ENCODE peak calls at places on chromosomes 13 and 19, in four cellular contexts. X is H1, M is IMR-90, J is H9. U is an unnamed sample. For H3K4me1, the result is how much of the 10 kb centered on the place peaks cover.

GRCh38 chr19:55344444-55344843 is 4.8 kb downstream of the KMT5C start:
- DNase-seq in M (no peak), J (no peak), X (no peak), U (no peak)

GRCh38 chr19:58229255-58229639 is 533 bp downstream of the ZNF544 start:
- DNase-seq in J (peak), X (no peak), M (peak), U (peak)

GRCh38 chr19:39405261-39405912 is 1.3 kb upstream of the ZFP36 start:
- DNase-seq in M (no peak), J (no peak), X (no peak), U (no peak)

GRCh38 chr13:50990540-50991506 is 81.2 kb downstream of the RNASEH2B start:
- DNase-seq in J (peak), M (peak), X (no peak), U (peak)

GRCh38 chr19:38617283-38617763 is 430 bp downstream of the MAP4K1 start:
- DNase-seq in X (no peak), J (no peak), M (no peak), U (no peak)

GRCh38 chr13:29543230-29544215 is 52.0 kb downstream of the SLC7A1 start:
- DNase-seq in M (peak), X (peak), J (peak), U (peak)

GRCh38 chr13:112240076-112240475 is 136.1 kb upstream of the SPACA7 start:
- DNase-seq in M (no peak), J (no peak), X (no peak), U (no peak)

GRCh38 chr13:106517151-106517847 is 18.2 kb downstream of the EFNB2 start:
- DNase-seq in X (no peak), J (no peak), M (no peak), U (no peak)

GRCh38 chr13:79936368-79937136 is 404.4 kb downstream of the SPRY2 start:
- DNase-seq in M (peak), X (no peak), J (no peak), U (peak)

GRCh38 chr19:31448221-31448657 is 99.0 kb upstream of the TSHZ3 start:
- DNase-seq in M (peak), X (no peak), J (no peak), U (peak)

GRCh38 chr19:43767818-43768217 is 13.0 kb downstream of the KCNN4 start:
- DNase-seq in M (no peak), X (no peak), J (no peak), U (no peak)

GRCh38 chr19:50897191-50897607 is 14.0 kb downstream of the KLK4 start:
- DNase-seq in J (no peak), M (no peak), X (no peak), U (no peak)

GRCh38 chr19:18073197-18073596 is 13.5 kb downstream of the IL12RB1 start:
- DNase-seq in M (no peak), J (no peak), X (no peak), U (no peak)

GRCh38 chr13:33904431-33904830 is 86.5 kb downstream of the RFC3 start:
- DNase-seq in M (no peak), X (no peak), J (no peak), U (no peak)

GRCh38 chr13:98143601-98144500 is 957 bp downstream of the FARP1 start:
- DNase-seq in J (no peak), X (no peak), M (peak), U (peak)

GRCh38 chr13:23656637-23657036 is 86.4 kb downstream of the TNFRSF19 start:
- DNase-seq in X (no peak), M (peak), J (no peak), U (no peak)

GRCh38 chr13:75881109-75881775 is 245.1 kb downstream of the LMO7 start:
- DNase-seq in X (no peak), J (no peak), M (peak), U (no peak)

GRCh38 chr13:95524270-95524901 is 28.1 kb upstream of the CLDN10 start:
- DNase-seq in J (no peak), X (no peak), M (no peak), U (no peak)

GRCh38 chr13:50127017-50127725 is 111.9 kb downstream of the KCNRG start:
- DNase-seq in J (peak), M (peak), X (no peak), U (peak)

GRCh38 chr19:48292798-48293197 is 22.9 kb downstream of the ZNF114 start:
- DNase-seq in J (no peak), M (peak), X (no peak), U (peak)

GRCh38 chr19:39046037-39046821 is 13.9 kb upstream of the FBXO27 start:
- DNase-seq in X (no peak), M (no peak), J (no peak), U (peak)

GRCh38 chr19:36060430-36060829 is 5.7 kb downstream of the WDR62 start:
- DNase-seq in J (peak), X (no peak), M (peak), U (peak)

GRCh38 chr13:21458816-21459701 is at the start of gene ZDHHC20:
- DNase-seq in J (peak), M (peak), X (peak), U (peak)

GRCh38 chr13:75770164-75771145 is 134.3 kb downstream of the LMO7 start:
- DNase-seq in J (no peak), M (peak), X (no peak), U (no peak)

GRCh38 chr13:24074687-24075086 is 85.8 kb upstream of the SPATA13 start:
- DNase-seq in M (no peak), J (no peak), X (no peak), U (no peak)

GRCh38 chr19:3071764-3072163 is 9.5 kb upstream of the TLE5 start:
- DNase-seq in J (no peak), X (no peak), M (no peak), U (no peak)

GRCh38 chr19:29675650-29676186 is 10.5 kb downstream of the PLEKHF1 start:
- DNase-seq in M (no peak), X (no peak), J (no peak), U (no peak)

GRCh38 chr19:29675120-29675649 is 9.9 kb downstream of the PLEKHF1 start:
- DNase-seq in X (no peak), J (no peak), M (no peak), U (no peak)

GRCh38 chr19:29676586-29676985 is 11.3 kb downstream of the PLEKHF1 start:
- DNase-seq in J (no peak), X (no peak), M (no peak), U (no peak)

GRCh38 chr19:29678484-29679106 is 13.3 kb downstream of the PLEKHF1 start:
- DNase-seq in M (no peak), X (no peak), J (no peak), U (no peak)

GRCh38 chr19:29677001-29677781 is 11.9 kb downstream of the PLEKHF1 start:
- DNase-seq in M (no peak), X (no peak), J (no peak), U (peak)
- H3K4me1 ChIP-seq in M (under half), X (under half), J (under half), U (under half)

DNA sequence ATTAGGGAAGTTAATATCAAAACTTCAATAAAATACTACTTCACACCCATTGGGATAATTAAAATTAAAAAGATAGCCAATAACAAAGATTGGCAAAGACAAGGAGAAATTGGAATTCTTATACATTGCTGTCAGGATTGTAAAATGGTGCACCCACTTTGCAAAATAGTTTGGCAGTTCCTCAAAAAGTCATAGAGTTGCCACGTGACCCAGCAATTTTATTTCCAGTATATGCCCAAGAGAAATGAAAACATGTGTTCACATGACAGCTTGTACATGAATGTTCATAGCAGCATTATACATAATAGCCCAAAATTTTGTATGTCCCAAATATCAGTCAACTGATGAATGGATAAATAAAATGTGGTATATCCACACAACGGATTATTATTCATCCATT is 3.3 kb downstream of the MBD3L1 start:
- DNase-seq in M (no peak), J (no peak), X (no peak), U (no peak)
- H3K56ac ChIP-seq in M (no peak), J (no peak), X (no peak), U (no peak)

GRCh38 chr19:2042485-2043268 is 8.4 kb downstream of the MKNK2 start:
- DNase-seq in X (no peak), J (no peak), M (no peak), U (no peak)
- H3K4me1 ChIP-seq in X (under half), J (under half), M (under half), U (under half)

DNA sequence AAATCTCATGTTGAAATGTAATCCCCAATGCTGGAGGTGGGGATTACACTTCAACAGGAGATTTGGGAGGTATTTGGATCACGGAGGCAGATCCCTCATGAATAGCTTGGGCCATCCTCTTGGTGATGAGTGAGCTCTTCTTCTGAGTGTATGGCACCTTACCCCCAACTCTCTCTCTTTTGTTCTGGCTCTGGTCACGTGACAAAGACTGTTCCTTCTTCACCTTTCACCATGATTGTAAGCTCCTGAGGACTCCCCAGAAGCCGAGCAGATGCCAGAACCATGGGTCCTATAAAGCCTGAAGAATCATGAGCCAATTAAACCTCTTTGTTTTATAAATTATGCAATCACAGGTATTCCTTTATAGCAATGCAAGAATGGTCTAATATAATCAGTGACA is 684.2 kb downstream of the LIG4 start:
- DNase-seq in J (no peak), M (no peak), X (no peak), U (no peak)
- H3K56ac ChIP-seq in J (no peak), M (no peak), X (no peak), U (no peak)

GRCh38 chr13:20193924-20194631 is 1.3 kb upstream of the GJB2 start:
- DNase-seq in J (no peak), M (no peak), X (no peak), U (no peak)

GRCh38 chr13:20192470-20193141 is at the start of gene GJB2:
- DNase-seq in X (no peak), J (no peak), M (no peak), U (no peak)

GRCh38 chr13:20191902-20192469 is 752 bp downstream of the GJB2 start:
- DNase-seq in J (peak), X (no peak), M (no peak), U (peak)

GRCh38 chr13:20191311-20191901 is 1.3 kb downstream of the GJB2 start:
- DNase-seq in X (no peak), M (no peak), J (no peak), U (no peak)

GRCh38 chr13:20193142-20193923 is 595 bp upstream of the GJB2 start:
- DNase-seq in X (no peak), J (no peak), M (no peak), U (no peak)
- H3K4me1 ChIP-seq in X (under half), J (under half), M (under half), U (under half)

DNA sequence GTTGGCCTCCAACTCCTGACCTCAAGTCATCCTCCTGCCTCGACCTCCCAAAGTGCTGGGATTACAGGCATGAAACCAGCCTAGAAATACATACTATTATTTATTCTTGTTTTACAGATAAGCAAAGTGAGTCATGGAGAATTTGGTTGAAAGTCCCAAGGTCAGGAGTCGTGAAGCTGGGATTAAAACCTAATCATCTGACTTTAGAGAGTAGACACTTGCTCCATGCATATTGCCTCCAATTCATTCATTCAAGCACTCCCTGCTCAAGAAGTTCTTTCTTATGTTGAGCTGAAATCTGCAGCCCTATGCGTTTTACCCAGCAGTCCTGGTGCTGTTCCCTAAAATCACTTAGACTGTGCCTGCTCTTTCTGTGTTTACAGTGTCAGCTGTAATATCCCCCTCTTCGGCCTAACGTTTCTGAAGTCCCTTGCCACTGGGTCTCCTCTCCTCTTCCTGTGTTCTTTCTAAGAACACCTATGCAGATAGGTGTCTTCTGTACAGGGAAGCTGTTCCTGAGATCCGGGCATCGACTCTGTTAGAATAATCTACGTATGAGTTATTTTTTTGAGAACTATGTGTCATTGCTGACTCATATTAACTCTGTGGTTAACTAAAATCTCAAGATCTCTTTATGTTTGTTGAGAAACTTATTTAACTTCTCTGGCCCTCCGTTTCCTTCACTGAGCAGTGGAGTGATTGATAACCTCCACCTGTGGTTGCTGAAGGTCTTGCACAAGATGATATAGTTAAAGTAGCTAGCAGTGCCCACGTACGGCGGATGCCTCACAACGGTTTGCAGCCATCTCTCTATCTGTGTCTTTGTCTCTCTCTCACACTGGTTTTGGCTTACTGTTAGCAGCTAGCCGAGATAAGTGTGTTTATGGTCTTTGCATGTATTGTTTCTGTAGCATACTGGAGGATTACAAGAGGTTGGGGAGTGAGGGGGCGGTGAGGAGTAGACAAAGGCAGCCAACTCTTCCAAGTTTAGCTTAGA is 4.6 kb downstream of the ALOX5AP start:
- DNase-seq in M (peak), X (no peak), J (no peak), U (peak)
- H3K56ac ChIP-seq in M (peak), X (no peak), J (no peak), U (no peak)